ENCODE peak calls at places on chromosomes 16 and 17, in six cellular contexts. One of them, this sample, is unnamed. For H3K4me1, the result is how much of the 10 kb centered on the place peaks cover.

GRCh38 chr17:21002309-21003006 is 40.4 kb downstream of the USP22 start:
- DNase-seq in stomach: no peak
- DNase-seq in IMR-90: no peak
- DNase-seq in mucosa of descending colon: no peak
- DNase-seq in testis: no peak
- DNase-seq in A673: no peak
- DNase-seq in this sample: peak

GRCh38 chr16:54285414-54286066 is 1.0 kb downstream of the IRX3 start:
- DNase-seq in stomach: peak
- DNase-seq in IMR-90: no peak
- DNase-seq in mucosa of descending colon: no peak
- DNase-seq in testis: no peak
- DNase-seq in A673: peak
- DNase-seq in this sample: peak

GRCh38 chr16:68257906-68258800 is 6.2 kb upstream of the SLC7A6 start:
- DNase-seq in stomach: no peak
- DNase-seq in IMR-90: peak
- DNase-seq in mucosa of descending colon: peak
- DNase-seq in testis: no peak
- DNase-seq in A673: no peak
- DNase-seq in this sample: no peak

GRCh38 chr16:56513972-56514371 is 5.9 kb downstream of the BBS2 start:
- DNase-seq in stomach: peak
- DNase-seq in IMR-90: peak
- DNase-seq in mucosa of descending colon: no peak
- DNase-seq in testis: peak
- DNase-seq in A673: peak
- DNase-seq in this sample: no peak

GRCh38 chr16:1532771-1533170 is 695 bp upstream of the TMEM204 start:
- DNase-seq in stomach: no peak
- DNase-seq in IMR-90: no peak
- DNase-seq in mucosa of descending colon: peak
- DNase-seq in testis: no peak
- DNase-seq in A673: no peak
- DNase-seq in this sample: no peak

GRCh38 chr16:56325956-56326355 is 99.4 kb downstream of the AMFR start:
- DNase-seq in stomach: no peak
- DNase-seq in IMR-90: no peak
- DNase-seq in mucosa of descending colon: no peak
- DNase-seq in testis: no peak
- DNase-seq in A673: no peak
- DNase-seq in this sample: no peak

GRCh38 chr17:43998552-43998951 is 5.9 kb upstream of the NAGS start:
- DNase-seq in stomach: no peak
- DNase-seq in IMR-90: peak
- DNase-seq in mucosa of descending colon: no peak
- DNase-seq in testis: no peak
- DNase-seq in A673: no peak
- DNase-seq in this sample: no peak

GRCh38 chr17:12402963-12403622 is 262.6 kb upstream of the MYOCD start:
- DNase-seq in stomach: no peak
- DNase-seq in IMR-90: peak
- DNase-seq in mucosa of descending colon: no peak
- DNase-seq in testis: no peak
- DNase-seq in A673: no peak
- DNase-seq in this sample: no peak

GRCh38 chr16:67206129-67206837 is 7.4 kb downstream of the ELMO3 start:
- DNase-seq in stomach: no peak
- DNase-seq in IMR-90: no peak
- DNase-seq in mucosa of descending colon: no peak
- DNase-seq in testis: no peak
- DNase-seq in A673: no peak
- DNase-seq in this sample: no peak

GRCh38 chr17:82879241-82879640 is 39.4 kb upstream of the ZNF750 start:
- DNase-seq in stomach: no peak
- DNase-seq in IMR-90: no peak
- DNase-seq in mucosa of descending colon: peak
- DNase-seq in testis: no peak
- DNase-seq in A673: no peak
- DNase-seq in this sample: no peak

GRCh38 chr17:82876149-82876548 is 36.3 kb upstream of the ZNF750 start:
- DNase-seq in stomach: no peak
- DNase-seq in IMR-90: peak
- DNase-seq in mucosa of descending colon: peak
- DNase-seq in testis: no peak
- DNase-seq in A673: no peak
- DNase-seq in this sample: no peak

GRCh38 chr17:82875418-82875856 is 35.6 kb upstream of the ZNF750 start:
- DNase-seq in stomach: peak
- DNase-seq in IMR-90: no peak
- DNase-seq in mucosa of descending colon: peak
- DNase-seq in testis: no peak
- DNase-seq in A673: no peak
- DNase-seq in this sample: no peak

GRCh38 chr17:82878545-82878944 is 38.7 kb upstream of the ZNF750 start:
- DNase-seq in stomach: no peak
- DNase-seq in IMR-90: no peak
- DNase-seq in mucosa of descending colon: no peak
- DNase-seq in testis: peak
- DNase-seq in A673: no peak
- DNase-seq in this sample: no peak

DNA sequence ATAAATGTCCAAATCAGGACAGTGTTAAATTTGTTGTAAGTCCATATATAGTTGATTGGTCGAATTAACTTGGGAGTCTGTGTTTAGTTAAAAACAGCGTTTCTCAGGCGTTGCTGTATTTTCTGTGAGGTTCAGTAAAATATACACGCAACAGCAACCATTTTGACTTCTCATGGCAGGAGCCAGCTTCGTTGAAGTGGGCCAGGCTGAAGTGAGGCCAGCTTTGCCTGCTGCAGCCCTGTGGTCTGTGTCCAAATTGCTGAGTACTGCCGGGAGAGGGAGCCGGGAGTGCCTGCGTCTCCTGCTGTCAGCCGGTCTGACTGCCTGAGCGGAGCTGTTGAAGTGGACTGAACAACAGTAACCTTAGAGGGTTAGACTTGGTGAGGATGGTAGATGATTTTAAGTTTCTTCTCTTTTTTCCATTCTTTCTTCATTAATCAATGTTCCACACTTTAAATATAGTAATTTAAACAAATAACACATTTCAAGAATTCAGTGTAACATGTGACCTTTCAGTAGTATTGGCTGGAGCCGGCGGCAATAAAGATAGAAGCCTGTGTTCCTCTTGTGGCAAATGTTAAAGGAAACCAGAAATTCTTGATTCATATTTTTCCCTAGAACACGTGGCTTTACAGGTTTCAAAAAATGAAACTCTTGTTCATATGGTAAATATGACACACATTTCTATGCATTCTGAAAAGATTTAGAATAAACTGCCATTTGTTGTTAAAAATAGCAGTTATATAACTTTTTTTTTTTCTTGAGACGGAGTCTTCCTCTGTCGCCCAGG is 37.0 kb upstream of the ZNF750 start:
- DNase-seq in stomach: peak
- DNase-seq in IMR-90: peak
- DNase-seq in mucosa of descending colon: peak
- DNase-seq in testis: peak
- DNase-seq in A673: peak
- DNase-seq in this sample: peak
- H3K4me3 ChIP-seq in stomach: no peak
- H3K4me3 ChIP-seq in IMR-90: no peak
- H3K4me3 ChIP-seq in mucosa of descending colon: no peak
- H3K4me3 ChIP-seq in testis: no peak
- H3K4me3 ChIP-seq in A673: no peak
- H3K4me3 ChIP-seq in this sample: no peak

GRCh38 chr16:4386951-4387565 is 15.4 kb downstream of the VASN start:
- DNase-seq in stomach: no peak
- DNase-seq in IMR-90: no peak
- DNase-seq in mucosa of descending colon: no peak
- DNase-seq in testis: no peak
- DNase-seq in A673: no peak
- DNase-seq in this sample: no peak
- H3K4me1 ChIP-seq in stomach: under half
- H3K4me1 ChIP-seq in IMR-90: under half
- H3K4me1 ChIP-seq in mucosa of descending colon: under half
- H3K4me1 ChIP-seq in testis: under half
- H3K4me1 ChIP-seq in A673: under half
- H3K4me1 ChIP-seq in this sample: under half

DNA sequence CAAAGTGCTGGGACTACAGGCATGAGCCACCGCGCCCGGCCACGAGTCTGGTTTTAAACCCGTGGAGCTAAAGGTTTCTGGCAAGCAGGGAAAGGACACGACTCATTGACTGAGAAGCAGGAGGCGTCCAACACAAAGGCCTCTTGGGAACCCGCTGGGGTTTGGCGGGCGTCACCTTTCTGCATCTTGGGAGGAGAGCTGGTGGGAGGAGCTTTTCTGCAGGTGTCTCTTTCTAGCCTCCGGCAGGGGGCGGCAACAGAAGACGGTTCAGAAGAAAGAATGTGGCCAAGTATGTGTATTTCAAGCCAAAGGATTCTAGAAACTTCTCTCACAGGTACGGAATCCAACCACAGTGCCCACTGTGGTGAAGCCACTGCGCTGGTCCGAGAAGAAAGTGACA is 97.4 kb downstream of the MRM3 start:
- DNase-seq in stomach: peak
- DNase-seq in IMR-90: peak
- DNase-seq in mucosa of descending colon: peak
- DNase-seq in testis: peak
- DNase-seq in A673: peak
- DNase-seq in this sample: peak
- TF ChIP-seq CTCF in stomach: peak
- TF ChIP-seq CTCF in IMR-90: no peak
- TF ChIP-seq CTCF in mucosa of descending colon: no peak
- TF ChIP-seq CTCF in testis: peak
- TF ChIP-seq CTCF in A673: peak
- TF ChIP-seq CTCF in this sample: no peak

DNA sequence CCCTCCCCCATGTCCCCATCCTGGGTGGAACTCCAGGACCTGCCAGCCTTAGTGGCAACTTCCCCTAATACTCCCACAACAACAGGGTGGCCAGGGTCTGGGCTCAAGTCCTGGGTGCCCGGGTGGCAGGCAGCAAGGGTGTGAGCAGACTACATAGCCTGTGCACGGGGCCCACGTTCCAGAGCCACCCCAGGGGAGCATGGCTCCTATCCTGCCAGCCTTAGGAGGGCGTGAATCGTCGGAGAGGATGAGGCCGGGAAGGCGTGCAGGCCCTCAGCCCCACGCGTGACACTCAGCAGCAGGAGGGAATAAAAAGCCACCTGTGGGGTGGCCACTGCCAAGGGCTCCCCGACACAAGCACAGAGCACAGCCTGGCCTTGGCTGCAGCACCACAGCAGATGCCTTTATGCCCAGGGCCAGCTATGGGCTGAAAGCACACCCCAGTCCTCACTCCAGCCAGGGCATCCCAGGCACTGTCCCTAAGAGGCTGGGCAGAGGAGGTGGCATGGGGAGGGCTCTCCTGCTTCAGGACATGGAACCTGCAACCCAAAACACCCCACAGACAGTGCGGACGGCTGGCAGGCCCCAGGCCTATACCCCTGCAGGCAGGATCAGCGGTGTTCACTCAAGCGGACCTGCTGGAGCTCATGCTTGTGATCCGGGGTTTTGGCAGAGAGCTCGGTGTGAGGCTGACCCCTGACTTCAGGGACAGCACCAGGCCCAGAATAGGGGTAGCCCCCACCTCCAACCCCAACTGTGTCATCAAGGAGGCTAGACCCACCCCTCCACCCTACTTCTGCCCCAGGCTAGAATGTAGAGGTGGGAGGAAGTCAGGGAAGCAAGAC is 2.7 kb downstream of the BCAR1 start:
- DNase-seq in stomach: no peak
- DNase-seq in IMR-90: no peak
- DNase-seq in mucosa of descending colon: peak
- DNase-seq in testis: no peak
- DNase-seq in A673: no peak
- DNase-seq in this sample: peak
- H3K4me3 ChIP-seq in stomach: peak
- H3K4me3 ChIP-seq in IMR-90: no peak
- H3K4me3 ChIP-seq in mucosa of descending colon: no peak
- H3K4me3 ChIP-seq in testis: no peak
- H3K4me3 ChIP-seq in A673: no peak
- H3K4me3 ChIP-seq in this sample: no peak

GRCh38 chr17:9986754-9987382 is 81.8 kb upstream of the RCVRN start:
- DNase-seq in stomach: no peak
- DNase-seq in IMR-90: no peak
- DNase-seq in mucosa of descending colon: no peak
- DNase-seq in testis: no peak
- DNase-seq in A673: no peak
- DNase-seq in this sample: no peak

GRCh38 chr17:9987779-9988585 is 82.9 kb upstream of the RCVRN start:
- DNase-seq in stomach: no peak
- DNase-seq in IMR-90: peak
- DNase-seq in mucosa of descending colon: no peak
- DNase-seq in testis: peak
- DNase-seq in A673: peak
- DNase-seq in this sample: no peak

GRCh38 chr17:9991351-9991750 is 86.3 kb upstream of the RCVRN start:
- DNase-seq in stomach: no peak
- DNase-seq in IMR-90: no peak
- DNase-seq in mucosa of descending colon: no peak
- DNase-seq in testis: no peak
- DNase-seq in A673: no peak
- DNase-seq in this sample: no peak

GRCh38 chr17:9994761-9995160 is 89.7 kb upstream of the RCVRN start:
- DNase-seq in stomach: no peak
- DNase-seq in IMR-90: no peak
- DNase-seq in mucosa of descending colon: no peak
- DNase-seq in testis: no peak
- DNase-seq in A673: no peak
- DNase-seq in this sample: no peak

DNA sequence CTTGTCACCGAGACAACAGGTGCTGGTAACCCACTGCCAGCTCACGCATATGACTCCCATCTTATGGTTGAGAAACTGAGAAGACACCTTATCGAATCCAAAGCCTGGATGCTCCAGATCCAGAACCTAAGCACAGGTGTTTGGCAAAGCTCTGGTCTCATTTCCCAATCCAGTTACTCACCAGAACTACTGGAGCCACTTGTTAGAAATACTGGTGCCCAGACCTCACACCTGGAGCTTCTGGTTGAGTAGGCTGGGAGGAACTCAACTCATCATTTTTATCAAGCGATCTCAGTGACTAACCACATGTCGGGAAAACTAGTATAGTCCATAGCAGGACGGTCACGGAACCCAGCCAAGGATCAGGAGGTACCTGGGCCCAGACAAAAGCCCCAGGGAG is 86.7 kb upstream of the RCVRN start:
- DNase-seq in stomach: no peak
- DNase-seq in IMR-90: no peak
- DNase-seq in mucosa of descending colon: no peak
- DNase-seq in testis: no peak
- DNase-seq in A673: no peak
- DNase-seq in this sample: no peak
- H3K4me1 ChIP-seq in stomach: under half
- H3K4me1 ChIP-seq in IMR-90: under half
- H3K4me1 ChIP-seq in mucosa of descending colon: under half
- H3K4me1 ChIP-seq in testis: under half
- H3K4me1 ChIP-seq in A673: under half
- H3K4me1 ChIP-seq in this sample: under half